ENCODE peak calls at places on chromosome 1, in four cellular contexts. K is WTC11; W is stimulated activated CD4-positive, alpha-beta T cell treated with anti-CD3 and anti-CD28 coated beads, Interleukin-4, amount 100 ng/mL, for 48 hours; C is KG1. X is an unnamed sample.

GRCh38 chr1:42925132-42925769 is 33.4 kb downstream of the SLC2A1 start:
- DNase-seq in K (no peak), W (no peak), C (no peak), X (no peak)

GRCh38 chr1:150001415-150001814 is 9.1 kb downstream of the OTUD7B start:
- DNase-seq in K (no peak), W (no peak), C (no peak), X (no peak)

GRCh38 chr1:227910506-227910905 is 37.2 kb downstream of the WNT9A start:
- DNase-seq in K (no peak), W (no peak), C (no peak), X (no peak)

GRCh38 chr1:162927421-162927820 is 66.4 kb upstream of the CCDC190 start:
- DNase-seq in K (no peak), W (no peak), C (no peak), X (no peak)

GRCh38 chr1:247156787-247157232 is 15.0 kb downstream of the ZNF124 start:
- DNase-seq in K (no peak), W (no peak), C (no peak), X (no peak)

GRCh38 chr1:98870959-98871903 is 133.4 kb downstream of the PLPPR5 start:
- DNase-seq in K (no peak), W (peak), C (peak), X (peak)

GRCh38 chr1:232227171-232227740 is 402.7 kb downstream of the SIPA1L2 start:
- DNase-seq in K (no peak), W (no peak), C (no peak), X (no peak)

GRCh38 chr1:17120483-17120882 is 1.2 kb upstream of the PADI2 start:
- DNase-seq in K (no peak), W (no peak), C (no peak), X (no peak)

GRCh38 chr1:186143521-186143920 is 231.5 kb downstream of the TPR start:
- DNase-seq in K (no peak), W (no peak), C (no peak), X (no peak)

GRCh38 chr1:121522061-121522759 is 337.4 kb downstream of the SRGAP2C start:
- DNase-seq in K (no peak), W (no peak), C (no peak), X (no peak)

GRCh38 chr1:30732277-30732996 is 9.1 kb upstream of the MATN1 start:
- DNase-seq in K (no peak), W (no peak), C (no peak), X (no peak)

X was measured in GM19239.